ENCODE peak calls at places on chromosome 19, in nine cellular contexts. G is CD8-positive, alpha-beta T cell; C is GM23338; I is breast epithelium; J is IMR-90; D is tibial artery; N is HCT116; V is kidney epithelial cell; H is heart right ventricle. O is an unnamed sample.

GRCh38 chr19:39218230-39219007 is 14.4 kb upstream of the SYCN start:
- DNase-seq in G (no peak), D (no peak), N (no peak), I (no peak), J (no peak), C (no peak), H (no peak), V (no peak), O (no peak)

GRCh38 chr19:623974-624373 is 9.4 kb downstream of the POLRMT start:
- DNase-seq in D (no peak), V (peak; percentile 65), J (peak; percentile 82), H (no peak), N (no peak), G (no peak), C (no peak), I (no peak), O (no peak)

GRCh38 chr19:10339977-10340376 is 553 bp upstream of the ICAM3 start:
- DNase-seq in J (no peak), H (no peak), I (no peak), D (no peak), C (no peak), N (no peak), G (no peak), V (no peak), O (no peak)

GRCh38 chr19:19552811-19553210 is 14.7 kb downstream of the CILP2 start:
- DNase-seq in G (no peak), C (peak; percentile 79), J (no peak), H (no peak), V (no peak), N (no peak), D (no peak), I (no peak), O (no peak)

GRCh38 chr19:36686365-36687213 is 823 bp upstream of the ZNF567 start:
- DNase-seq in V (no peak), D (peak; percentile 20), G (peak; percentile 13), I (no peak), N (no peak), J (peak; percentile 5), H (peak; percentile 26), C (peak; percentile 21), O (no peak)

GRCh38 chr19:39430675-39431593 is 4.8 kb downstream of the RPS16 start:
- DNase-seq in D (peak; percentile 42), J (peak; percentile 100), N (peak; percentile 97), C (peak; percentile 74), I (no peak), V (peak; percentile 100), G (peak; percentile 51), H (no peak), O (no peak)

GRCh38 chr19:19606021-19606420 is 12.5 kb downstream of the PBX4 start:
- DNase-seq in I (no peak), V (no peak), N (peak; percentile 82), J (peak; percentile 10), H (no peak), G (peak; percentile 54), D (no peak), C (no peak), O (peak; percentile 6)

GRCh38 chr19:18500376-18500775 is 21.5 kb downstream of the ELL start:
- DNase-seq in D (no peak), J (no peak), I (no peak), V (no peak), H (peak; percentile 48), N (no peak), G (no peak), C (no peak), O (no peak)

GRCh38 chr19:334296-335071 is 10.1 kb downstream of the MIER2 start:
- DNase-seq in H (no peak), V (no peak), J (no peak), N (no peak), C (no peak), D (no peak), G (no peak), I (no peak), O (no peak)

GRCh38 chr19:10961763-10962536 is 1.1 kb downstream of the SMARCA4 start:
- DNase-seq in I (no peak), G (no peak), C (no peak), H (no peak), J (peak; percentile 12), D (no peak), V (no peak), N (no peak), O (no peak)

GRCh38 chr19:45766919-45767346 is 2.1 kb downstream of the SIX5 start:
- DNase-seq in H (peak; percentile 55), G (no peak), N (no peak), C (no peak), I (no peak), D (no peak), V (no peak), J (peak; percentile 16), O (no peak)

GRCh38 chr19:38702278-38702677 is 42.0 kb downstream of the CAPN12 start:
- DNase-seq in G (no peak), I (no peak), H (no peak), J (no peak), V (no peak), N (no peak), D (no peak), C (no peak), O (no peak)

GRCh38 chr19:56875717-56876116 is 35.2 kb upstream of the PEG3 start:
- DNase-seq in D (no peak), N (no peak), V (no peak), G (no peak), H (no peak), I (no peak), C (no peak), J (no peak), O (no peak)

GRCh38 chr19:23409392-23410048 is 14.2 kb upstream of the ZNF91 start:
- DNase-seq in V (no peak), J (no peak), H (no peak), D (no peak), G (no peak), C (no peak), N (no peak), I (no peak), O (no peak)

GRCh38 chr19:919157-920050 is 2.3 kb downstream of the KISS1R start:
- DNase-seq in N (no peak), J (no peak), H (no peak), G (no peak), I (no peak), D (no peak), C (peak; percentile 75), V (no peak), O (no peak)

DNA sequence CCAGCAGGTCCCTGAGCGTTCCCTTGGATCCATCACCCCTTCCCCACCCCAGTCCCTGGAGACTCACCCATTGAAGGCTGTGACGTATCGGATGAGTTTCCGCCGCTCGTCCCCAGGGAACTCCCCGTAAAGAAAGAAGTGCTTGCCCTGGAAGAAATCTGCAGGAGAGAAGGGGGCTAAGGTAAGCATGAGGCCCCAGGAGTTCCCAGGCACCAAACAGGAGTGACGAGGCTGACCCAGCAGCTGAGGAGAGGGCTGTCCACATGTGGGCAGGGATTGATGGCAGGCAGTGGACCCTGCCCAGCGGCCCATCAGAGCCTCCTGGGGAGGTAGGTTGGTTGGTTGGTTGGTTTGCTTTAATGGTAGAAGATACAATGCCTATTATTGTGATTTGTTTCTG is 11.1 kb downstream of the ZNF575 start:
- DNase-seq in V (no peak), N (no peak), G (no peak), I (no peak), H (no peak), D (no peak), J (no peak), C (no peak), O (no peak)
- H3K36me3 ChIP-seq in V (peaks cover 3% of the 10 kb centered on the region), N (peaks cover 3% of the 10 kb centered on the region), G (peaks cover 28% of the 10 kb centered on the region), I (no peaks in the 10 kb centered on the region), H (no peaks in the 10 kb centered on the region), D (peaks cover 34% of the 10 kb centered on the region), J (peaks cover 34% of the 10 kb centered on the region), C (peaks cover 5% of the 10 kb centered on the region), O (peaks cover 78% of the 10 kb centered on the region)

GRCh38 chr19:17455308-17455707 is 5.4 kb downstream of the NXNL1 start:
- DNase-seq in N (no peak), C (no peak), V (no peak), I (no peak), H (no peak), D (no peak), J (no peak), G (no peak), O (no peak)

GRCh38 chr19:17455711-17456123 is 5.0 kb downstream of the NXNL1 start:
- DNase-seq in V (no peak), J (no peak), D (no peak), G (no peak), I (no peak), H (no peak), C (peak; percentile 55), N (no peak), O (no peak)

GRCh38 chr19:17451820-17452219 is 3.4 kb upstream of the TMEM221 start:
- DNase-seq in D (no peak), G (no peak), V (no peak), N (no peak), I (no peak), J (no peak), H (no peak), C (no peak), O (no peak)

GRCh38 chr19:17456127-17456526 is 4.6 kb downstream of the NXNL1 start:
- DNase-seq in C (no peak), J (no peak), V (no peak), D (no peak), N (no peak), G (no peak), H (no peak), I (no peak), O (no peak)

DNA sequence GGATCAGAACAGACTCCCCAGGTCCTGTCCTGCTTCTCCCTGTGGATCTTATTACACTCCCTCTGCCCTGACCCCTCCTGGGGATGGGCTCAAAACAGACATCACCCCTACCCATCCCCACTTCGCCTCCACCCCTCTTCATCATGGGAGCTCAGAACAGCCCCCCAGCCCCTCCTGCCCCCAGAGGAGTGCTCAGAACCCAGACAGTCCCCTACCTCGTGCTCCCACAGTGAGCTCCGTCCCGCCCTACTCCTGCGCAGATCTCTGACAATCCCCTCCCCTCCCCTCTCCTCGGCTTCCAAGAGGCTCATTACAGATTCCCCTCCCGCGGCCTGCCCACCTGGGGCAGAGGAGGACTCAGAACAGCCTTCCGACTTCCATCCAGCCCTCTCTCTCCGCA is 6.1 kb upstream of the TMEM221 start:
- DNase-seq in J (no peak), C (peak; percentile 76), V (no peak), D (no peak), G (no peak), I (no peak), H (no peak), N (no peak), O (no peak)
- H3K4me3 ChIP-seq in J (no peak overlapping the region), C (peak overlapping the region; percentile 56), V (no peak overlapping the region), D (no peak overlapping the region), G (no peak overlapping the region), I (no peak overlapping the region), H (no peak overlapping the region), N (no peak overlapping the region), O (no peak overlapping the region)

DNA sequence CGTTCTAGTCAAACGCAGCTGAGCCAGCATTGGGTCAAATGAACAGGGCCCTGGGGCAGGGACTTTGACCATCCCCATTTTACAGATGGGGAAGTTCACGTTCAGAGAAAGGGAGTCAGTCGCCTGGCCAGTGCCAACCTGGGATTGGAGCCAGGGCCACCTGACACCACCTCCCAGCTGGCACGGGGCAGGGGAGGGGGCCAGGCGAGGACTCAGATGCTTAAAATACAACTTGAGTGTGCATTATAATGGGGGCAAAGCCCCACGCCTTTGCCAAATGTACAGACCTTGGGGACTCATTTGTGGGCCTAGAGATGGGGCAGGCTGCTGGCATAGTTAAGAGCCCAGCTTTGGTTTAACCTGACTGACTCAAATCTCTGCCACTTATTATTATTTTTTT is 14.6 kb downstream of the PRR12 start:
- DNase-seq in J (no peak), N (no peak), C (no peak), H (no peak), G (no peak), I (no peak), D (no peak), V (no peak), O (no peak)
- H3K36me3 ChIP-seq in J (peaks cover 64% of the 10 kb centered on the region), N (peaks cover 25% of the 10 kb centered on the region), C (peaks cover 29% of the 10 kb centered on the region), H (no peaks in the 10 kb centered on the region), G (peaks cover 24% of the 10 kb centered on the region), I (no peaks in the 10 kb centered on the region), D (peaks cover 31% of the 10 kb centered on the region), V (peaks cover 1% of the 10 kb centered on the region), O (peaks cover 99% of the 10 kb centered on the region)

GRCh38 chr19:41905273-41906002 is 22.5 kb downstream of the ARHGEF1 start:
- DNase-seq in H (no peak), I (no peak), G (no peak), D (no peak), C (no peak), J (no peak), V (no peak), N (no peak), O (peak; percentile 56)
- H3K4me3 ChIP-seq in H (no peak overlapping the region), I (no peak overlapping the region), G (no peak overlapping the region), D (no peak overlapping the region), C (no peak overlapping the region), J (no peak overlapping the region), V (no peak overlapping the region), N (no peak overlapping the region), O (no peak overlapping the region)